ENCODE peak calls at places on chromosomes 7 and 10, in seven cellular contexts. H is Peyer's patch, D is adrenal gland, L is psoas muscle, Z is HCT116, A is NCI-H2081, P is ACHN. G is an unnamed sample.

GRCh38 chr10:117257701-117258100 is 16.8 kb downstream of the SLC18A2 start:
- DNase-seq in H (no peak), Z (no peak), D (no peak), P (no peak), A (no peak), L (no peak), G (no peak)

GRCh38 chr10:91689731-91690168 is 56.9 kb upstream of the PPP1R3C start:
- DNase-seq in H (no peak), D (no peak), Z (no peak), A (no peak), L (no peak), P (no peak), G (no peak)

GRCh38 chr10:78781251-78781913 is 287.4 kb upstream of the ZMIZ1 start:
- DNase-seq in D (no peak), L (no peak), H (peak), A (no peak), P (no peak), Z (no peak), G (no peak)

GRCh38 chr10:121243899-121244241 is 354.4 kb downstream of the FGFR2 start:
- DNase-seq in P (no peak), L (no peak), A (no peak), D (no peak), H (no peak), Z (no peak), G (no peak)

GRCh38 chr7:4769753-4770152 is 5.7 kb upstream of the AP5Z1 start:
- DNase-seq in D (peak), P (no peak), L (no peak), H (no peak), Z (no peak), A (peak), G (no peak)

GRCh38 chr7:4014649-4015048 is 667.4 kb upstream of the FOXK1 start:
- DNase-seq in A (no peak), L (no peak), P (no peak), H (no peak), Z (no peak), D (no peak), G (no peak)

GRCh38 chr7:99943641-99944507 is 14.5 kb upstream of the GJC3 start:
- DNase-seq in L (no peak), H (no peak), D (no peak), P (no peak), A (peak), Z (no peak), G (no peak)

GRCh38 chr10:110456523-110457091 is 41.1 kb upstream of the DUSP5 start:
- DNase-seq in L (no peak), A (no peak), Z (no peak), P (no peak), D (peak), H (no peak), G (no peak)

GRCh38 chr10:17062493-17063487 is 66.8 kb downstream of the CUBN start:
- DNase-seq in H (no peak), D (no peak), P (peak), Z (peak), L (peak), A (no peak), G (no peak)

GRCh38 chr7:43593010-43593409 is 10.1 kb downstream of the STK17A start:
- DNase-seq in P (no peak), A (no peak), Z (no peak), L (no peak), H (no peak), D (no peak), G (no peak)

GRCh38 chr7:19392246-19392645 is 247.0 kb upstream of the FERD3L start:
- DNase-seq in P (no peak), L (no peak), D (no peak), A (no peak), Z (no peak), H (no peak), G (no peak)

GRCh38 chr7:50333266-50333665 is 28.8 kb downstream of the IKZF1 start:
- DNase-seq in D (no peak), Z (no peak), P (no peak), H (no peak), A (no peak), L (no peak), G (no peak)

GRCh38 chr10:24992512-24993133 is 23.3 kb downstream of the ENKUR start:
- DNase-seq in Z (no peak), D (no peak), L (no peak), H (no peak), P (no peak), A (no peak), G (no peak)

GRCh38 chr10:3897156-3897555 is 112.1 kb upstream of the KLF6 start:
- DNase-seq in L (no peak), Z (no peak), A (no peak), D (no peak), H (no peak), P (no peak), G (no peak)

GRCh38 chr10:25300073-25300472 is 125.3 kb downstream of the GPR158 start:
- DNase-seq in A (no peak), H (no peak), Z (no peak), P (no peak), L (no peak), D (no peak), G (no peak)

GRCh38 chr7:157017639-157018327 is 7.3 kb upstream of the MNX1 start:
- DNase-seq in H (peak), Z (no peak), L (no peak), D (no peak), P (no peak), A (no peak), G (no peak)

GRCh38 chr10:110141747-110142625 is 65.4 kb upstream of the MXI1 start:
- DNase-seq in H (peak), A (no peak), P (no peak), L (no peak), D (peak), Z (no peak), G (no peak)

G was measured in NCI-H1436 treated with DMSO at 0.1 percent for 48 hours.